ENCODE peak calls at places on chromosomes 1 and 21, in seven cellular contexts. K is trophoblast cell; I is HFF-Myc; F is right cardiac atrium; O is heart right ventricle; M is fibroblast of mammary gland; L is CD8-positive, alpha-beta memory T cell. E is an unnamed sample.

GRCh38 chr1:152148051-152148450 is 11.0 kb downstream of the RPTN start:
- DNase-seq in O (no peak), M (no peak), K (no peak), L (no peak), I (no peak), F (no peak), E (no peak)

GRCh38 chr1:5681654-5682053 is 310.6 kb downstream of the NPHP4 start:
- DNase-seq in M (no peak), F (no peak), K (no peak), L (no peak), O (no peak), I (no peak), E (no peak)

GRCh38 chr1:159829822-159830455 is 3.3 kb downstream of the SLAMF8 start:
- DNase-seq in F (peak; percentile 55), I (no peak), L (no peak), M (peak; percentile 90), O (no peak), K (no peak), E (no peak)

GRCh38 chr1:116111196-116112021 is at the start of gene MAB21L3:
- DNase-seq in M (no peak), L (no peak), F (no peak), O (no peak), I (no peak), K (no peak), E (no peak)

GRCh38 chr1:30358510-30358909 is 364.9 kb downstream of the MATN1 start:
- DNase-seq in L (no peak), I (no peak), O (no peak), M (no peak), F (no peak), K (no peak), E (no peak)

GRCh38 chr1:49048188-49048587 is 271.5 kb upstream of the BEND5 start:
- DNase-seq in O (no peak), M (no peak), F (no peak), L (no peak), K (no peak), I (no peak), E (no peak)

GRCh38 chr1:119885903-119886783 is 10.2 kb downstream of the ADAM30 start:
- DNase-seq in M (peak; percentile 59), O (peak; percentile 41), L (peak; percentile 5), I (no peak), F (peak; percentile 55), K (peak; percentile 59), E (peak; percentile 22)

GRCh38 chr1:19936061-19936750 is 12.8 kb upstream of the PLA2G2E start:
- DNase-seq in I (no peak), M (no peak), O (no peak), F (no peak), K (no peak), L (no peak), E (no peak)

GRCh38 chr1:214666674-214667073 is 63.7 kb downstream of the CENPF start:
- DNase-seq in I (no peak), K (no peak), M (no peak), O (no peak), F (no peak), L (no peak), E (no peak)

GRCh38 chr1:23483327-23484252 is at the start of gene ASAP3:
- DNase-seq in F (peak; percentile 61), M (peak; percentile 38), L (peak; percentile 57), I (no peak), O (peak; percentile 64), K (peak; percentile 43), E (peak; percentile 22)

GRCh38 chr1:204320413-204320812 is 39.3 kb downstream of the PLEKHA6 start:
- DNase-seq in F (no peak), K (peak; percentile 88), L (no peak), M (peak; percentile 70), O (no peak), I (no peak), E (no peak)

GRCh38 chr1:13878001-13878400 is 178.0 kb downstream of the PRDM2 start:
- DNase-seq in I (no peak), L (no peak), M (no peak), F (no peak), K (no peak), O (no peak), E (no peak)

GRCh38 chr1:183114441-183114840 is 71.6 kb upstream of the LAMC2 start:
- DNase-seq in K (no peak), I (no peak), F (no peak), M (no peak), L (no peak), O (no peak), E (no peak)

GRCh38 chr21:15617968-15618367 is 111.8 kb upstream of the USP25 start:
- DNase-seq in I (peak; percentile 26), K (no peak), O (no peak), F (no peak), M (peak; percentile 67), L (no peak), E (no peak)

GRCh38 chr1:169491845-169492281 is 6.1 kb upstream of the SLC19A2 start:
- DNase-seq in L (no peak), M (peak; percentile 35), I (no peak), K (no peak), O (no peak), F (no peak), E (no peak)

GRCh38 chr1:60088620-60089155 is 15.1 kb upstream of the C1orf87 start:
- DNase-seq in L (no peak), F (no peak), O (no peak), I (no peak), M (peak; percentile 26), K (no peak), E (no peak)

GRCh38 chr1:217713223-217713622 is 82.1 kb downstream of the SPATA17 start:
- DNase-seq in O (no peak), F (no peak), L (no peak), M (peak; percentile 29), K (no peak), I (no peak), E (no peak)

GRCh38 chr1:27099904-27100796 is 54.8 kb downstream of the SLC9A1 start:
- DNase-seq in F (peak; percentile 87), I (no peak), O (no peak), K (no peak), L (no peak), M (peak; percentile 78), E (no peak)

GRCh38 chr1:35656863-35657232 is 15.5 kb upstream of the PSMB2 start:
- DNase-seq in K (no peak), I (no peak), F (no peak), M (peak; percentile 60), O (no peak), L (no peak), E (no peak)

GRCh38 chr1:79043506-79043905 is 37.0 kb upstream of the ADGRL4 start:
- DNase-seq in L (no peak), M (peak; percentile 55), I (no peak), O (no peak), K (no peak), F (no peak), E (no peak)

GRCh38 chr1:38872401-38873026 is 634 bp downstream of the MYCBP start:
- DNase-seq in I (no peak), F (peak; percentile 27), O (no peak), M (peak; percentile 26), K (no peak), L (peak; percentile 12), E (no peak)

GRCh38 chr1:155019377-155020245 is 14.0 kb downstream of the DCST2 start:
- DNase-seq in M (no peak), F (no peak), L (no peak), K (no peak), I (no peak), O (no peak), E (no peak)

GRCh38 chr1:155017021-155017945 is 14.7 kb downstream of the ZBTB7B start:
- DNase-seq in M (peak; percentile 94), L (peak; percentile 84), O (peak; percentile 88), F (peak; percentile 94), I (peak; percentile 71), K (peak; percentile 96), E (peak; percentile 76)

GRCh38 chr1:155018617-155019348 is 14.8 kb downstream of the DCST2 start:
- DNase-seq in L (no peak), K (no peak), O (no peak), I (no peak), M (peak; percentile 35), F (no peak), E (no peak)

GRCh38 chr1:155016231-155016831 is 13.7 kb downstream of the ZBTB7B start:
- DNase-seq in M (no peak), O (no peak), F (no peak), K (no peak), L (no peak), I (no peak), E (peak; percentile 86)

DNA sequence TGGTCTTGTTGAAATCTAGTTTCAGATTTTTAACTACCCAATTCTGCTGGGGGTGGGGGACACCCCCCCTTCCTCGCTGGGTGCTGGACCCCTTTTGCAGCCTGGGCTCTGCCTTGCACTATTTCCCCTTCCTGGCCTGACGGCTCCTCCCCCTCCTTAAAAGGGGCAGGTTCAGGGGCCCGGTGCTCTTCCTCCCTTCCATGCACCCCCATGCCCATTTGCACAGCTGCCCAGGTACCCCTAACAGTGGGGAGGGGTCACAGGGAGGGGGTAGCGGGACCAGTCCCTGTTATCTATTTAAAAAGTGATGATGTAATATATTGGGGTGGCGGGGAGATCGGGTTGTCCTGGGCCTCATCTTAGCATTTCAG is 15.3 kb downstream of the ZBTB7B start:
- DNase-seq in I (no peak), M (no peak), L (no peak), F (no peak), O (no peak), K (no peak), E (no peak)
- H3K4me3 ChIP-seq in I (peak overlapping the region; percentile 23), M (peak overlapping the region; percentile 14), L (no peak overlapping the region), F (no peak overlapping the region), O (peak overlapping the region; percentile 57), K (no peak overlapping the region), E (peak overlapping the region; percentile 37)

DNA sequence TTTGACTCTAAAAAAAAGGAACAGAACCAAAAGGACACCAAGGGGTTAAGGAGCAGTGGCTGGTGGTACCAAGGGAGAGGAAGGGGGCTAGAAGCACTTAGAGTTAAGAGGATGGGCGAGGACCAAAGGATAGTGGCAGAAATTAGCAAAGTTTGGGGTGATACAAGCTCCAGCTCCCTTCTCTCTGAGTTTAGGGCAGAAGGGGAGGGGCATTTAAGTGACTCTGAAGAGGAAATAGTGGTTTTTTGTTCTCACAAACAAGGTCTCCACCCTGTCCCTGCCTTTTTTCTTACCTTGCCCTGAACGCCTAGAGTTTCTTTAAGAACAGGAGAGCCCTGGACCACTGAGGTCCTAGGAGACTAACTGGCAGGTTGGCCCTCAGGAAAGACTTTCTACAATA is 3.3 kb downstream of the CDC42SE1 start:
- DNase-seq in I (no peak), L (peak; percentile 58), K (no peak), F (no peak), M (no peak), O (no peak), E (peak; percentile 57)
- H3K4me3 ChIP-seq in I (no peak overlapping the region), L (peak overlapping the region; percentile 92), K (no peak overlapping the region), F (no peak overlapping the region), M (no peak overlapping the region), O (no peak overlapping the region), E (peak overlapping the region; percentile 13)

DNA sequence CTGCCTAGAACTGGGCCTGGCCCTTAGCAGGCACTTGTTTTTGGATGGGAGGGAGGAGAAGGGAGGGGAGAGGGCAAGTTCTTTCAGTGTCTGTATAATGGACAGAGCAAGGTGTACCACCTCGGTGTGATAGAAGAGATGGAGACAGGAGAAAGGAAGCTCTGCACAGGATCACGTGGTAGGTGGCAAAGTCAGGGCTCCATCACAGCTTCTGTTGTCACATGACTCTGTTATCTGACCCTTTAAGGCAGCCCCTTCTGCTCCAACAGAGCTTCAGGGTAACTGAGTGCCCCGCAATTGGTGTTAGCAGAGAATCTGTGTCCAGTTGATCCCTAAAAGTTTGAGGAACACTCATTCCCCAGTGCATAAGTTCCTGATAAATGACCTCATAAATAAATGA is 16.5 kb upstream of the ETS2 start:
- DNase-seq in L (no peak), F (no peak), K (no peak), M (no peak), I (no peak), O (no peak), E (no peak)
- H3K4me3 ChIP-seq in L (no peak overlapping the region), F (no peak overlapping the region), K (no peak overlapping the region), M (no peak overlapping the region), I (no peak overlapping the region), O (no peak overlapping the region), E (no peak overlapping the region)

GRCh38 chr1:186617860-186618780 is 62.1 kb downstream of the PTGS2 start:
- DNase-seq in L (peak; percentile 20), K (peak; percentile 33), O (peak; percentile 8), F (peak; percentile 46), I (no peak), M (peak; percentile 92), E (peak; percentile 87)
- H3K4me3 ChIP-seq in L (peak overlapping the region; percentile 56), K (no peak overlapping the region), O (peak overlapping the region; percentile 27), F (peak overlapping the region; percentile 46), I (peak overlapping the region; percentile 28), M (peak overlapping the region; percentile 38), E (peak overlapping the region; percentile 36)